ENCODE peak calls at places on chromosomes 2 and 18, in four cellular contexts. S is PC-3, X is cardiac fibroblast, Q is cardiac muscle cell. R is an unnamed sample.

GRCh38 chr2:171522057-171522803 is at the start of gene CYBRD1:
- DNase-seq in Q (peak; percentile 43), X (peak; percentile 96), S (no peak), R (peak; percentile 80)

GRCh38 chr18:62339106-62339988 is 14.2 kb downstream of the TNFRSF11A start:
- DNase-seq in S (peak; percentile 89), X (peak; percentile 43), Q (no peak), R (no peak)

GRCh38 chr18:45728341-45729010 is 4.5 kb downstream of the SLC14A1 start:
- DNase-seq in S (no peak), Q (no peak), X (peak; percentile 53), R (no peak)

GRCh38 chr2:189217546-189217945 is 38.0 kb upstream of the COL5A2 start:
- DNase-seq in Q (no peak), S (no peak), X (peak; percentile 93), R (no peak)

GRCh38 chr2:38602136-38602731 is 494 bp downstream of the HNRNPLL start:
- DNase-seq in Q (peak; percentile 53), X (no peak), S (peak; percentile 19), R (no peak)

GRCh38 chr2:134154269-134154668 is 99.6 kb upstream of the MGAT5 start:
- DNase-seq in X (no peak), S (no peak), Q (no peak), R (no peak)

GRCh38 chr2:173940208-173941020 is 24.8 kb downstream of the SP3 start:
- DNase-seq in X (no peak), S (no peak), Q (no peak), R (no peak)

GRCh38 chr2:9205481-9205880 is 1.1 kb upstream of the ASAP2 start:
- DNase-seq in X (no peak), Q (no peak), S (no peak), R (no peak)

GRCh38 chr2:189302274-189302948 is 122.8 kb upstream of the COL5A2 start:
- DNase-seq in Q (no peak), X (no peak), S (peak; percentile 41), R (no peak)

GRCh38 chr18:11019295-11019694 is 130.1 kb downstream of the PIEZO2 start:
- DNase-seq in S (no peak), X (no peak), Q (no peak), R (no peak)

GRCh38 chr2:231717281-231718180 is 9.2 kb downstream of the PTMA start:
- DNase-seq in S (peak; percentile 45), Q (no peak), X (peak; percentile 25), R (no peak)

GRCh38 chr2:85642725-85643124 is 25.3 kb downstream of the SFTPB start:
- DNase-seq in Q (no peak), X (no peak), S (no peak), R (no peak)

GRCh38 chr2:98405301-98405700 is 39.4 kb upstream of the INPP4A start:
- DNase-seq in Q (no peak), S (no peak), X (no peak), R (no peak)

GRCh38 chr2:68537872-68538271 is 70.5 kb downstream of the APLF start:
- DNase-seq in Q (no peak), S (no peak), X (peak; percentile 2), R (no peak)

GRCh38 chr2:121810959-121811853 is 55.8 kb downstream of the TSN start:
- DNase-seq in X (peak; percentile 88), S (peak; percentile 79), Q (peak; percentile 81), R (peak; percentile 37)

GRCh38 chr2:74835831-74836674 is 2.1 kb downstream of the HK2 start:
- DNase-seq in Q (peak; percentile 72), X (peak; percentile 70), S (peak; percentile 80), R (no peak)

GRCh38 chr2:128549646-128550260 is 231.1 kb upstream of the HS6ST1 start:
- DNase-seq in S (no peak), Q (no peak), X (no peak), R (no peak)

GRCh38 chr18:24503182-24503581 is 42.7 kb downstream of the HRH4 start:
- DNase-seq in X (no peak), Q (no peak), S (no peak), R (no peak)

GRCh38 chr2:48043301-48043700 is 137.0 kb upstream of the FBXO11 start:
- DNase-seq in S (no peak), Q (peak; percentile 3), X (no peak), R (no peak)

GRCh38 chr2:135825855-135826190 is 11.2 kb downstream of the LCT start:
- DNase-seq in Q (no peak), X (no peak), S (no peak), R (no peak)

GRCh38 chr2:219179601-219180465 is 1.8 kb downstream of the RETREG2 start:
- DNase-seq in Q (no peak), X (no peak), S (no peak), R (no peak)

GRCh38 chr2:167333245-167333644 is 445.0 kb downstream of the XIRP2 start:
- DNase-seq in X (no peak), S (no peak), Q (peak; percentile 9), R (no peak)

GRCh38 chr2:144288428-144288827 is 231.5 kb downstream of the ZEB2 start:
- DNase-seq in X (no peak), S (no peak), Q (no peak), R (no peak)

GRCh38 chr2:213991454-213992108 is 419.3 kb upstream of the VWC2L start:
- DNase-seq in S (peak; percentile 25), X (no peak), Q (no peak), R (no peak)

GRCh38 chr2:32727157-32727556 is 99.3 kb downstream of the TTC27 start:
- DNase-seq in S (no peak), X (no peak), Q (no peak), R (no peak)

GRCh38 chr2:239905306-239905705 is 119.8 kb downstream of the NDUFA10 start:
- DNase-seq in Q (no peak), S (no peak), X (no peak), R (no peak)

GRCh38 chr18:70181015-70181414 is 24.5 kb downstream of the RTTN start:
- DNase-seq in Q (no peak), X (peak; percentile 48), S (peak; percentile 47), R (peak; percentile 86)

GRCh38 chr18:48949051-48949605 is 1.6 kb downstream of the SMAD7 start:
- DNase-seq in Q (no peak), S (peak; percentile 14), X (no peak), R (no peak)

GRCh38 chr2:79887747-79888374 is 375.0 kb downstream of the CTNNA2 start:
- DNase-seq in S (peak; percentile 73), Q (peak; percentile 68), X (peak; percentile 66), R (peak; percentile 26)

GRCh38 chr18:60019463-60019840 is 119.7 kb downstream of the PMAIP1 start:
- DNase-seq in Q (no peak), S (peak; percentile 94), X (peak; percentile 24), R (peak; percentile 66)

GRCh38 chr2:226354434-226354833 is 445.2 kb downstream of the IRS1 start:
- DNase-seq in X (peak; percentile 51), Q (no peak), S (no peak), R (no peak)

GRCh38 chr2:128661289-128661688 is 342.6 kb upstream of the HS6ST1 start:
- DNase-seq in S (no peak), X (no peak), Q (no peak), R (no peak)

GRCh38 chr2:127121776-127122176 is 14.8 kb upstream of the BIN1 start:
- DNase-seq in X (peak; percentile 31), S (no peak), Q (no peak), R (no peak)

GRCh38 chr2:10477443-10478297 is 29.5 kb upstream of the ODC1 start:
- DNase-seq in X (no peak), Q (no peak), S (no peak), R (no peak)

GRCh38 chr18:58776084-58776483 is 88.6 kb upstream of the ZNF532 start:
- DNase-seq in S (no peak), Q (no peak), X (peak; percentile 45), R (no peak)

GRCh38 chr2:127261835-127262234 is 32.1 kb downstream of the ERCC3 start:
- DNase-seq in Q (no peak), X (peak; percentile 87), S (no peak), R (peak; percentile 48)

GRCh38 chr2:155223781-155224406 is 525.4 kb downstream of the KCNJ3 start:
- DNase-seq in Q (peak; percentile 29), S (peak; percentile 19), X (peak; percentile 0), R (no peak)

DNA sequence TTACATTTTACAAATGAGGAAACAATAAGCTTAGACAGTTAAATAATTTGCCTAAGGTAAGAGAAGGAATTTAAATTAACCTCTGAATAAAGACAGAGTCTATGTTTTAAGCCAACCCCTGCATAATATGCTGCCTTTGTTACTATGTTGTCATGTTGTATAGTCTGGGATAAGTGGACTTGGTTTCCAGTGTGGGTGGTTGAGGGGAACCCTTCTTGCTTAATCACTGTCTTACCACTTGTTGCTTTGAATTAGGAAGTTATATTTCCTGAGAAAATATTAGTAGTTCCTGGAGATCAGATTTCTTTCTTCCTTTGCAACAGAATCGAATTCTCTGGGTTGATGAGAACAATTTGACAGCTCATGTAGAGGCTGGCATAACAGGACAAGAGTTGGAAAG is 52.6 kb downstream of the AGPS start:
- DNase-seq in Q (no peak), X (no peak), S (no peak), R (no peak)
- TF ChIP-seq CTCF in Q (no peak), X (no peak), S (no peak), R (no peak)

GRCh38 chr2:224039770-224040088 is 643 bp upstream of the SERPINE2 start:
- DNase-seq in S (no peak), X (no peak), Q (peak; percentile 46), R (no peak)
- H3K4me3 ChIP-seq in S (peak overlapping the region; percentile 72), X (peak overlapping the region; percentile 47), Q (peak overlapping the region; percentile 88), R (peak overlapping the region; percentile 47)

GRCh38 chr2:197827618-197828017 is 23.2 kb downstream of the PLCL1 start:
- DNase-seq in Q (no peak), X (no peak), S (no peak), R (no peak)

GRCh38 chr2:197828464-197829135 is 24.2 kb downstream of the PLCL1 start:
- DNase-seq in Q (no peak), S (no peak), X (peak; percentile 77), R (no peak)
- TF ChIP-seq CTCF in Q (no peak), S (no peak), X (no peak), R (no peak)

GRCh38 chr18:79397288-79397829 is 1.6 kb downstream of the NFATC1 start:
- DNase-seq in X (no peak), Q (no peak), S (no peak), R (no peak)
- H3K4me3 ChIP-seq in X (no peak overlapping the region), Q (no peak overlapping the region), S (no peak overlapping the region), R (no peak overlapping the region)

DNA sequence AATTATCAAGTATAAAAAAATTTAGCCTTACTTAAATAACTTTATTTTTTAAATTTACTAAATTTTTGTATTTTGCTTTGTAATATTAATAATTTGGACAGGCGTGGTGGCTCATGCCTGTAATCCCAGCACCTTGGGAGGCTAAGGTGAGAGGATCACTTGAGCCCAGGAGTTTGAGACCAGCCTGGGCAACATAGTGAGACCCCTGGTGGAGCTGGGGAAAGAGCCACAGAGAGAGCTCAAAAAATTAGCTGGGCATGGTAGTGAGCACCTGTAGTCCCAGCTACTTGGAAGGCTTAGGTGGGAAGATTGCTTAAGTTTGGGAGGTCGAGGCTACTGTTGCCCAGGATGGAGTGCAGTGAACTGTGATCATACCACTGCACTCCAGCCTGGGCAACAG is 143.5 kb downstream of the B3GNT2 start:
- DNase-seq in X (no peak), Q (no peak), S (no peak), R (no peak)
- TF ChIP-seq CTCF in X (peak; percentile 5), Q (peak; percentile 12), S (no peak), R (no peak)

GRCh38 chr18:22189431-22189830 is 20.0 kb downstream of the GATA6 start:
- DNase-seq in S (no peak), Q (no peak), X (peak; percentile 77), R (no peak)
- H3K4me3 ChIP-seq in S (no peak overlapping the region), Q (no peak overlapping the region), X (no peak overlapping the region), R (no peak overlapping the region)